ENCODE peak calls at places on chromosomes 5 and 9, in nine cellular contexts. One of them, this sample, is unnamed.

GRCh38 chr5:143402464-143403356 is 776 bp downstream of the NR3C1 start:
- DNase-seq in ascending aorta: peak
- DNase-seq in heart right ventricle: peak
- DNase-seq in fibroblast of pulmonary artery: peak
- DNase-seq in OCI-LY7: peak
- DNase-seq in transverse colon: peak
- DNase-seq in fibroblast of lung: peak
- DNase-seq in psoas muscle: peak
- DNase-seq in CD8-positive, alpha-beta T cell: peak
- DNase-seq in this sample: peak

GRCh38 chr5:98769256-98770157 is 4.0 kb upstream of the RGMB start:
- DNase-seq in ascending aorta: peak
- DNase-seq in heart right ventricle: peak
- DNase-seq in fibroblast of pulmonary artery: peak
- DNase-seq in OCI-LY7: no peak
- DNase-seq in transverse colon: peak
- DNase-seq in fibroblast of lung: peak
- DNase-seq in psoas muscle: peak
- DNase-seq in CD8-positive, alpha-beta T cell: no peak
- DNase-seq in this sample: peak

GRCh38 chr9:91949946-91950664 is at the start of gene ROR2:
- DNase-seq in ascending aorta: peak
- DNase-seq in heart right ventricle: peak
- DNase-seq in fibroblast of pulmonary artery: peak
- DNase-seq in OCI-LY7: no peak
- DNase-seq in transverse colon: peak
- DNase-seq in fibroblast of lung: peak
- DNase-seq in psoas muscle: peak
- DNase-seq in CD8-positive, alpha-beta T cell: peak
- DNase-seq in this sample: peak

GRCh38 chr5:51811883-51812282 is 428.6 kb downstream of the ISL1 start:
- DNase-seq in ascending aorta: no peak
- DNase-seq in heart right ventricle: no peak
- DNase-seq in fibroblast of pulmonary artery: no peak
- DNase-seq in OCI-LY7: no peak
- DNase-seq in transverse colon: no peak
- DNase-seq in fibroblast of lung: no peak
- DNase-seq in psoas muscle: no peak
- DNase-seq in CD8-positive, alpha-beta T cell: no peak
- DNase-seq in this sample: no peak

GRCh38 chr5:145938699-145939531 is 2.5 kb downstream of the SH3RF2 start:
- DNase-seq in ascending aorta: no peak
- DNase-seq in heart right ventricle: no peak
- DNase-seq in fibroblast of pulmonary artery: no peak
- DNase-seq in OCI-LY7: no peak
- DNase-seq in transverse colon: no peak
- DNase-seq in fibroblast of lung: no peak
- DNase-seq in psoas muscle: no peak
- DNase-seq in CD8-positive, alpha-beta T cell: no peak
- DNase-seq in this sample: no peak

GRCh38 chr9:27529316-27530278 is at the start of gene MOB3B:
- DNase-seq in ascending aorta: peak
- DNase-seq in heart right ventricle: peak
- DNase-seq in fibroblast of pulmonary artery: peak
- DNase-seq in OCI-LY7: peak
- DNase-seq in transverse colon: peak
- DNase-seq in fibroblast of lung: peak
- DNase-seq in psoas muscle: peak
- DNase-seq in CD8-positive, alpha-beta T cell: peak
- DNase-seq in this sample: peak

GRCh38 chr5:39423331-39423751 is 1.4 kb downstream of the DAB2 start:
- DNase-seq in ascending aorta: no peak
- DNase-seq in heart right ventricle: peak
- DNase-seq in fibroblast of pulmonary artery: no peak
- DNase-seq in OCI-LY7: no peak
- DNase-seq in transverse colon: peak
- DNase-seq in fibroblast of lung: no peak
- DNase-seq in psoas muscle: no peak
- DNase-seq in CD8-positive, alpha-beta T cell: no peak
- DNase-seq in this sample: no peak

GRCh38 chr5:38650540-38651275 is 94.3 kb upstream of the LIFR start:
- DNase-seq in ascending aorta: no peak
- DNase-seq in heart right ventricle: no peak
- DNase-seq in fibroblast of pulmonary artery: peak
- DNase-seq in OCI-LY7: no peak
- DNase-seq in transverse colon: no peak
- DNase-seq in fibroblast of lung: peak
- DNase-seq in psoas muscle: no peak
- DNase-seq in CD8-positive, alpha-beta T cell: no peak
- DNase-seq in this sample: peak

GRCh38 chr5:10860645-10861455 is 99.8 kb upstream of the DAP start:
- DNase-seq in ascending aorta: no peak
- DNase-seq in heart right ventricle: no peak
- DNase-seq in fibroblast of pulmonary artery: no peak
- DNase-seq in OCI-LY7: no peak
- DNase-seq in transverse colon: no peak
- DNase-seq in fibroblast of lung: peak
- DNase-seq in psoas muscle: no peak
- DNase-seq in CD8-positive, alpha-beta T cell: no peak
- DNase-seq in this sample: peak

GRCh38 chr9:121437891-121438290 is 61.8 kb downstream of the GGTA1 start:
- DNase-seq in ascending aorta: no peak
- DNase-seq in heart right ventricle: no peak
- DNase-seq in fibroblast of pulmonary artery: no peak
- DNase-seq in OCI-LY7: no peak
- DNase-seq in transverse colon: no peak
- DNase-seq in fibroblast of lung: no peak
- DNase-seq in psoas muscle: no peak
- DNase-seq in CD8-positive, alpha-beta T cell: no peak
- DNase-seq in this sample: no peak

GRCh38 chr9:121441163-121441562 is 58.5 kb downstream of the GGTA1 start:
- DNase-seq in ascending aorta: no peak
- DNase-seq in heart right ventricle: no peak
- DNase-seq in fibroblast of pulmonary artery: no peak
- DNase-seq in OCI-LY7: no peak
- DNase-seq in transverse colon: no peak
- DNase-seq in fibroblast of lung: no peak
- DNase-seq in psoas muscle: no peak
- DNase-seq in CD8-positive, alpha-beta T cell: no peak
- DNase-seq in this sample: no peak

GRCh38 chr9:121439711-121440110 is 59.9 kb downstream of the GGTA1 start:
- DNase-seq in ascending aorta: no peak
- DNase-seq in heart right ventricle: no peak
- DNase-seq in fibroblast of pulmonary artery: no peak
- DNase-seq in OCI-LY7: no peak
- DNase-seq in transverse colon: no peak
- DNase-seq in fibroblast of lung: no peak
- DNase-seq in psoas muscle: no peak
- DNase-seq in CD8-positive, alpha-beta T cell: no peak
- DNase-seq in this sample: no peak

GRCh38 chr9:121439016-121439415 is 60.6 kb downstream of the GGTA1 start:
- DNase-seq in ascending aorta: no peak
- DNase-seq in heart right ventricle: no peak
- DNase-seq in fibroblast of pulmonary artery: no peak
- DNase-seq in OCI-LY7: no peak
- DNase-seq in transverse colon: no peak
- DNase-seq in fibroblast of lung: no peak
- DNase-seq in psoas muscle: no peak
- DNase-seq in CD8-positive, alpha-beta T cell: no peak
- DNase-seq in this sample: no peak

DNA sequence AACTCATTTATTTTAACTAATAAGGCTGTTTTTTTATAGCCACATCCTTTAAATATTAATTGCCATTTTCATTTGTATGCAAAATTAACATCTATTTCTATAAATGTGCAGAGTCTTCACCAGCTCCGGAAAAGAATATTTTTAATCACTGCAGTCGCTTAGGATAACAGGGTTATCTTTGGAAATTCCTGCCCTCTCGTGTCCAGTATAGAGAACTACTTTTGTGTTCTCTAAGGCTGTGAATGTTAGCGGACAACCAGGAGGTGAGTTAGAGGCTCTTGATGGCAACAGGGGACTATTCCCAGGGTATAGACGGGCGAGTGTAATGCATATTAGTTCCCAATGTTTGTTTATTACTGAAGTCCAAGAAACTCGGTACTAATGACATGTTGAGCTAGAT is 59.4 kb downstream of the GGTA1 start:
- DNase-seq in ascending aorta: no peak
- DNase-seq in heart right ventricle: no peak
- DNase-seq in fibroblast of pulmonary artery: peak
- DNase-seq in OCI-LY7: no peak
- DNase-seq in transverse colon: no peak
- DNase-seq in fibroblast of lung: peak
- DNase-seq in psoas muscle: no peak
- DNase-seq in CD8-positive, alpha-beta T cell: no peak
- DNase-seq in this sample: peak
- TF ChIP-seq CTCF in ascending aorta: peak
- TF ChIP-seq CTCF in heart right ventricle: peak
- TF ChIP-seq CTCF in fibroblast of pulmonary artery: peak
- TF ChIP-seq CTCF in OCI-LY7: peak
- TF ChIP-seq CTCF in transverse colon: no peak
- TF ChIP-seq CTCF in fibroblast of lung: peak
- TF ChIP-seq CTCF in psoas muscle: peak
- TF ChIP-seq CTCF in CD8-positive, alpha-beta T cell: no peak
- TF ChIP-seq CTCF in this sample: peak

GRCh38 chr5:59358005-59358404 is 535.5 kb downstream of the PDE4D start:
- DNase-seq in ascending aorta: no peak
- DNase-seq in heart right ventricle: no peak
- DNase-seq in fibroblast of pulmonary artery: no peak
- DNase-seq in OCI-LY7: no peak
- DNase-seq in transverse colon: no peak
- DNase-seq in fibroblast of lung: no peak
- DNase-seq in psoas muscle: no peak
- DNase-seq in CD8-positive, alpha-beta T cell: no peak
- DNase-seq in this sample: no peak

GRCh38 chr5:59357421-59357977 is 536.0 kb downstream of the PDE4D start:
- DNase-seq in ascending aorta: no peak
- DNase-seq in heart right ventricle: peak
- DNase-seq in fibroblast of pulmonary artery: peak
- DNase-seq in OCI-LY7: no peak
- DNase-seq in transverse colon: no peak
- DNase-seq in fibroblast of lung: peak
- DNase-seq in psoas muscle: no peak
- DNase-seq in CD8-positive, alpha-beta T cell: no peak
- DNase-seq in this sample: peak

GRCh38 chr5:59356813-59357381 is 536.6 kb downstream of the PDE4D start:
- DNase-seq in ascending aorta: no peak
- DNase-seq in heart right ventricle: peak
- DNase-seq in fibroblast of pulmonary artery: no peak
- DNase-seq in OCI-LY7: no peak
- DNase-seq in transverse colon: no peak
- DNase-seq in fibroblast of lung: no peak
- DNase-seq in psoas muscle: peak
- DNase-seq in CD8-positive, alpha-beta T cell: no peak
- DNase-seq in this sample: peak

GRCh38 chr5:59360130-59360555 is 533.4 kb downstream of the PDE4D start:
- DNase-seq in ascending aorta: no peak
- DNase-seq in heart right ventricle: no peak
- DNase-seq in fibroblast of pulmonary artery: peak
- DNase-seq in OCI-LY7: no peak
- DNase-seq in transverse colon: no peak
- DNase-seq in fibroblast of lung: no peak
- DNase-seq in psoas muscle: no peak
- DNase-seq in CD8-positive, alpha-beta T cell: no peak
- DNase-seq in this sample: peak

DNA sequence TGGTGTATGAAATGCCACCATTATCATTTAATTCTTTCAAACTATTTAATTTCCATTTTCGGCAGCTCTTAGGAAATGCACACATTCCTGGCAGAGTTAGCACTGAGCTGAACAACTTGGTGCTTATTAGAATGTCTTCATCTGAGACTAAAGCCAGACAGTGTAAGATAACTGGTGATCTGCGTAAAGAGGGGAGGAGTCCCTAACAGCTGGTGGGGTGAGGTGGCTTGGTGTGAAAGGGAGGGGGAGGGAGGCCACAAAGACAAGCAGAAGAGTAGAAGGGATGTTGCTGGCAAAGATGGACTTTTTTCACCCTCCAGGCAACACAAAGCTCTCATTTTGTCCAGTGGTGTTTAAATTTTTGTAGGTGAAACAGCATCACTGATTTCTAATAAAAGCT is 535.0 kb downstream of the PDE4D start:
- DNase-seq in ascending aorta: no peak
- DNase-seq in heart right ventricle: peak
- DNase-seq in fibroblast of pulmonary artery: peak
- DNase-seq in OCI-LY7: no peak
- DNase-seq in transverse colon: no peak
- DNase-seq in fibroblast of lung: peak
- DNase-seq in psoas muscle: peak
- DNase-seq in CD8-positive, alpha-beta T cell: no peak
- DNase-seq in this sample: peak
- H3K4me3 ChIP-seq in ascending aorta: no peak
- H3K4me3 ChIP-seq in heart right ventricle: peak
- H3K4me3 ChIP-seq in fibroblast of pulmonary artery: no peak
- H3K4me3 ChIP-seq in OCI-LY7: no peak
- H3K4me3 ChIP-seq in transverse colon: no peak
- H3K4me3 ChIP-seq in fibroblast of lung: no peak
- H3K4me3 ChIP-seq in psoas muscle: peak
- H3K4me3 ChIP-seq in CD8-positive, alpha-beta T cell: no peak
- H3K4me3 ChIP-seq in this sample: peak

GRCh38 chr9:6733243-6733642 is 24.5 kb upstream of the KDM4C start:
- DNase-seq in ascending aorta: no peak
- DNase-seq in heart right ventricle: no peak
- DNase-seq in fibroblast of pulmonary artery: no peak
- DNase-seq in OCI-LY7: no peak
- DNase-seq in transverse colon: no peak
- DNase-seq in fibroblast of lung: no peak
- DNase-seq in psoas muscle: no peak
- DNase-seq in CD8-positive, alpha-beta T cell: no peak
- DNase-seq in this sample: no peak

GRCh38 chr9:6733831-6734230 is 23.9 kb upstream of the KDM4C start:
- DNase-seq in ascending aorta: no peak
- DNase-seq in heart right ventricle: no peak
- DNase-seq in fibroblast of pulmonary artery: no peak
- DNase-seq in OCI-LY7: no peak
- DNase-seq in transverse colon: no peak
- DNase-seq in fibroblast of lung: no peak
- DNase-seq in psoas muscle: no peak
- DNase-seq in CD8-positive, alpha-beta T cell: no peak
- DNase-seq in this sample: no peak

GRCh38 chr9:6735422-6735821 is 22.4 kb upstream of the KDM4C start:
- DNase-seq in ascending aorta: no peak
- DNase-seq in heart right ventricle: no peak
- DNase-seq in fibroblast of pulmonary artery: no peak
- DNase-seq in OCI-LY7: no peak
- DNase-seq in transverse colon: no peak
- DNase-seq in fibroblast of lung: no peak
- DNase-seq in psoas muscle: no peak
- DNase-seq in CD8-positive, alpha-beta T cell: no peak
- DNase-seq in this sample: no peak

GRCh38 chr9:6739218-6739617 is 18.6 kb upstream of the KDM4C start:
- DNase-seq in ascending aorta: no peak
- DNase-seq in heart right ventricle: no peak
- DNase-seq in fibroblast of pulmonary artery: no peak
- DNase-seq in OCI-LY7: peak
- DNase-seq in transverse colon: no peak
- DNase-seq in fibroblast of lung: peak
- DNase-seq in psoas muscle: no peak
- DNase-seq in CD8-positive, alpha-beta T cell: no peak
- DNase-seq in this sample: peak
- TF ChIP-seq CTCF in ascending aorta: no peak
- TF ChIP-seq CTCF in heart right ventricle: peak
- TF ChIP-seq CTCF in fibroblast of pulmonary artery: peak
- TF ChIP-seq CTCF in OCI-LY7: peak
- TF ChIP-seq CTCF in transverse colon: no peak
- TF ChIP-seq CTCF in fibroblast of lung: peak
- TF ChIP-seq CTCF in psoas muscle: no peak
- TF ChIP-seq CTCF in CD8-positive, alpha-beta T cell: no peak
- TF ChIP-seq CTCF in this sample: peak

GRCh38 chr9:69495331-69495730 is 170.3 kb downstream of the ENTREP1 start:
- DNase-seq in ascending aorta: no peak
- DNase-seq in heart right ventricle: no peak
- DNase-seq in fibroblast of pulmonary artery: no peak
- DNase-seq in OCI-LY7: no peak
- DNase-seq in transverse colon: no peak
- DNase-seq in fibroblast of lung: no peak
- DNase-seq in psoas muscle: no peak
- DNase-seq in CD8-positive, alpha-beta T cell: no peak
- DNase-seq in this sample: no peak
- H3K4me3 ChIP-seq in ascending aorta: no peak
- H3K4me3 ChIP-seq in heart right ventricle: no peak
- H3K4me3 ChIP-seq in fibroblast of pulmonary artery: no peak
- H3K4me3 ChIP-seq in OCI-LY7: no peak
- H3K4me3 ChIP-seq in transverse colon: no peak
- H3K4me3 ChIP-seq in fibroblast of lung: no peak
- H3K4me3 ChIP-seq in psoas muscle: no peak
- H3K4me3 ChIP-seq in CD8-positive, alpha-beta T cell: no peak
- H3K4me3 ChIP-seq in this sample: no peak